ENCODE peak calls at places on chromosome 16, in nine cellular contexts. N is lung, C is endodermal cell, F is osteoblast, Q is cardiac muscle cell, B is uterus, T is tibial nerve, V is spleen, E is GM23248. O is an unnamed sample. For H3K4me1 and H3K9me3, the result is how much of the 10 kb centered on the place peaks cover.

GRCh38 chr16:29678691-29679267 is at the start of gene QPRT:
- DNase-seq in N (no peak), C (peak), F (peak), Q (peak), B (peak), T (no peak), V (no peak), E (no peak), O (no peak)

GRCh38 chr16:77183137-77183536 is 7.9 kb upstream of the MON1B start:
- DNase-seq in N (no peak), C (no peak), F (no peak), Q (no peak), B (no peak), T (no peak), V (no peak), E (no peak), O (no peak)

GRCh38 chr16:66881014-66881417 is 701 bp downstream of the PDP2 start:
- DNase-seq in N (no peak), C (no peak), F (peak), Q (no peak), B (no peak), T (no peak), V (no peak), E (peak), O (no peak)

GRCh38 chr16:21684199-21684598 is 20.4 kb downstream of the OTOA start:
- DNase-seq in N (no peak), C (peak), F (no peak), Q (no peak), B (no peak), T (no peak), V (no peak), E (peak), O (no peak)

GRCh38 chr16:25126820-25127232 is 15.3 kb downstream of the LCMT1 start:
- DNase-seq in N (peak), C (no peak), F (peak), Q (peak), B (peak), T (no peak), V (no peak), E (peak), O (no peak)

GRCh38 chr16:84607694-84608093 is 10.2 kb downstream of the COTL1 start:
- DNase-seq in N (no peak), C (no peak), F (no peak), Q (no peak), B (no peak), T (no peak), V (no peak), E (no peak), O (peak)

GRCh38 chr16:72768611-72769010 is 279.3 kb downstream of the ZFHX3 start:
- DNase-seq in N (no peak), C (no peak), F (no peak), Q (no peak), B (no peak), T (no peak), V (no peak), E (no peak), O (no peak)

GRCh38 chr16:77540656-77541055 is 105.8 kb upstream of the ADAMTS18 start:
- DNase-seq in N (no peak), C (no peak), F (no peak), Q (no peak), B (no peak), T (no peak), V (no peak), E (peak), O (no peak)

GRCh38 chr16:31700530-31701388 is 172.8 kb upstream of the ZNF267 start:
- DNase-seq in N (peak), C (peak), F (peak), Q (peak), B (peak), T (peak), V (peak), E (peak), O (peak)

DNA sequence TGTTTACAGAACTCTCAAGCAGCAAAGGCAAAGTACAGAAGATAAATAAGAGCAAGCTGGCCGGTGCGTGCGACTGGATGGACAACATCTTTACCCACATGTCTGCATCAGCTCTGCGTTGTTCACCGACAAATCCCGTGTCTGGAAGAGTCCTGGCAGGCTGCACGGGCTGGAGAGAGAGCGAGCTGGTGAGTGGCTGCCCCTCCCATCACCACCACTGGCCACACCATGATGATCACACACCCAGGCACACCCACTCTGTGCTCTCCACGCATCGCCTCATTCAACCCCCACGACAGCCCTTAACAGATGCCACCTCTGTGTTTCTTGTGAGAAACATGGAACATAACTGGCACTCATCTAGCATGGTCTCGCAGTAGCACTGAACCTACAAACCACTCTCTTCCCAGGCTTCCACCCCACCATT is 59.2 kb downstream of the ANKRD11 start:
- DNase-seq in N (no peak), C (no peak), F (peak), Q (no peak), B (no peak), T (no peak), V (no peak), E (peak), O (no peak)
- H3K4me1 ChIP-seq in N (under half), C (under half), F (under half), Q (under half), B (under half), T (under half), V (half or more), E (under half), O (half or more)

GRCh38 chr16:57165923-57166322 is 19.9 kb downstream of the PSME3IP1 start:
- DNase-seq in N (no peak), C (no peak), F (no peak), Q (no peak), B (no peak), T (no peak), V (no peak), E (no peak), O (no peak)

GRCh38 chr16:57169327-57169726 is 16.5 kb downstream of the PSME3IP1 start:
- DNase-seq in N (no peak), C (no peak), F (no peak), Q (no peak), B (no peak), T (no peak), V (no peak), E (no peak), O (no peak)

GRCh38 chr16:57167537-57167936 is 18.3 kb downstream of the PSME3IP1 start:
- DNase-seq in N (no peak), C (no peak), F (no peak), Q (peak), B (no peak), T (no peak), V (no peak), E (no peak), O (no peak)

GRCh38 chr16:57166951-57167350 is 18.9 kb downstream of the PSME3IP1 start:
- DNase-seq in N (peak), C (no peak), F (peak), Q (peak), B (no peak), T (no peak), V (no peak), E (peak), O (no peak)

GRCh38 chr16:57167951-57168350 is 17.9 kb downstream of the PSME3IP1 start:
- DNase-seq in N (no peak), C (no peak), F (peak), Q (peak), B (no peak), T (no peak), V (no peak), E (peak), O (no peak)
- H3K27ac ChIP-seq in N (peak), C (no peak), F (no peak), Q (peak), B (no peak), T (no peak), V (no peak), E (no peak), O (no peak)

GRCh38 chr16:35744716-35745115 is 2285.3 kb downstream of the TP53TG3F start:
- DNase-seq in N (no peak), C (no peak), F (peak), Q (no peak), B (no peak), T (no peak), V (no peak), E (no peak), O (no peak)

GRCh38 chr16:35746281-35746962 is 2287.0 kb downstream of the TP53TG3F start:
- DNase-seq in N (peak), C (no peak), F (peak), Q (no peak), B (no peak), T (no peak), V (no peak), E (no peak), O (no peak)

GRCh38 chr16:35746963-35747657 is 2287.7 kb downstream of the TP53TG3F start:
- DNase-seq in N (no peak), C (no peak), F (peak), Q (no peak), B (no peak), T (no peak), V (no peak), E (no peak), O (no peak)

GRCh38 chr16:35745191-35745590 is 2285.8 kb downstream of the TP53TG3F start:
- DNase-seq in N (no peak), C (no peak), F (peak), Q (no peak), B (no peak), T (no peak), V (no peak), E (no peak), O (no peak)

DNA sequence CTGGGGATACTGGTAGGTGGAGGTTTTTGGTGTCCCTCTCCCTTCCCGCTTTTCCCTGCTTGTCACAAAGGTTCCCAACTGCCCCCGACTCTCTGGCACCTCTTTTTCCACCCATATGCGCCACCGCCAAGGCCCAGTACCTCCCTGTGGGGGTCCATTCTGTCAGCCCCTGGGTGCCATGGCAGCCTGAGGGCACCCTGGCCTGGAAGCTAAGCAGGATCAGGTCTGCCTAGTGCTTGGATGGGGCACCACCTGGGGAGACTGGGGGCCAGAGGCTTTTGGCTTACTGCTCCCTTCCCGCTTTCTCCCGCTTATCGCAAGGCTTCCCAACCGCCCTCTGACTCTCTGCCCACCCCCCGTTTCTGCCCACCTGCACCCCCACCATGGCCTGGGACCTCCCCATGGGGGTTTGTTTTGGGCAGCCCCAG is 2286.4 kb downstream of the TP53TG3F start:
- DNase-seq in N (no peak), C (no peak), F (no peak), Q (no peak), B (no peak), T (no peak), V (no peak), E (no peak), O (no peak)
- H3K9me3 ChIP-seq in N (under half), C (under half), F (under half), Q (under half), B (under half), T (under half), V (under half), E (under half), O (under half)

GRCh38 chr16:71552698-71553503 is 24.0 kb downstream of the TAT start:
- DNase-seq in N (no peak), C (peak), F (no peak), Q (no peak), B (no peak), T (no peak), V (no peak), E (no peak), O (no peak)

GRCh38 chr16:71559855-71560254 is 17.0 kb downstream of the TAT start:
- DNase-seq in N (no peak), C (no peak), F (no peak), Q (no peak), B (no peak), T (no peak), V (no peak), E (no peak), O (no peak)

GRCh38 chr16:71557954-71558582 is 18.8 kb downstream of the TAT start:
- DNase-seq in N (no peak), C (no peak), F (no peak), Q (no peak), B (no peak), T (no peak), V (no peak), E (no peak), O (no peak)

GRCh38 chr16:71557299-71557698 is 19.6 kb downstream of the TAT start:
- DNase-seq in N (no peak), C (no peak), F (no peak), Q (no peak), B (no peak), T (no peak), V (no peak), E (no peak), O (no peak)

DNA sequence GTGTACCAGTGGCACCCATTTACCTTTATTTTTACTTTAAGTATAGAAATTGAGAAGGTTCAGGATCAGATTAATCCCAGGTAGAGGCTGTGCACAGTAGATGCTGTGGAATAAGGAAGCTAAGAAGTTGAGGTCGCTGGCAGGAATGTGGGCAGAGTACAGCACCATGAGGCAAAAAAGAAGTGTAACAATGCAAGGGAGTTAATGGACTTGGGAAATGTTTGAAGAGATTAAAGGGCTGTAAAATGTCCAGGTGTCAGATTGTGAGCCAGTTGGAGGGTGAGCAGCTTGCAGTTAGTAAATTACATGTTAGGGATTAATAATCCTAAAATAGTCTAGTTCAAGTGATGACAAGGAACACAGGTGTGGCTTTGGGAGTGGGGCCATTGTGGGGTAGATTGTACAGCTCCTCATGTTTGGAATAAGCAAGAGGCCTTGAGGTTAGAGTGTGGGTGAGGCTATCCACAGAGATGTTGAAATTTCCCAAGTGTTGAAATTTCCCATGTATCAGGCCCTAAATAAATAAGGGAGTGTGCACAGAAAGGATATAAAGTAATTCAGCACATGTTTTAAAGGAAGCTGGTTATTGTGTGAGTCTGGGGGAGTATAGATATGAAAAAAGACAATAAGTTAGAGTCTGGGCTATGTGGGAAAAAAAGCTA is 21.5 kb downstream of the TAT start:
- DNase-seq in N (peak), C (no peak), F (no peak), Q (no peak), B (no peak), T (no peak), V (no peak), E (no peak), O (no peak)
- H3K4me1 ChIP-seq in N (under half), C (under half), F (under half), Q (under half), B (under half), T (under half), V (under half), E (under half), O (under half)

GRCh38 chr16:53900678-53901077 is 196.7 kb downstream of the FTO start:
- DNase-seq in N (no peak), C (no peak), F (no peak), Q (no peak), B (no peak), T (no peak), V (no peak), E (no peak), O (no peak)

GRCh38 chr16:53896711-53897110 is 192.8 kb downstream of the FTO start:
- DNase-seq in N (no peak), C (no peak), F (no peak), Q (no peak), B (no peak), T (no peak), V (no peak), E (no peak), O (no peak)

GRCh38 chr16:53898993-53899392 is 195.0 kb downstream of the FTO start:
- DNase-seq in N (no peak), C (no peak), F (no peak), Q (no peak), B (no peak), T (no peak), V (no peak), E (peak), O (no peak)

GRCh38 chr16:53901396-53901795 is 197.4 kb downstream of the FTO start:
- DNase-seq in N (no peak), C (no peak), F (no peak), Q (no peak), B (no peak), T (no peak), V (no peak), E (no peak), O (no peak)

DNA sequence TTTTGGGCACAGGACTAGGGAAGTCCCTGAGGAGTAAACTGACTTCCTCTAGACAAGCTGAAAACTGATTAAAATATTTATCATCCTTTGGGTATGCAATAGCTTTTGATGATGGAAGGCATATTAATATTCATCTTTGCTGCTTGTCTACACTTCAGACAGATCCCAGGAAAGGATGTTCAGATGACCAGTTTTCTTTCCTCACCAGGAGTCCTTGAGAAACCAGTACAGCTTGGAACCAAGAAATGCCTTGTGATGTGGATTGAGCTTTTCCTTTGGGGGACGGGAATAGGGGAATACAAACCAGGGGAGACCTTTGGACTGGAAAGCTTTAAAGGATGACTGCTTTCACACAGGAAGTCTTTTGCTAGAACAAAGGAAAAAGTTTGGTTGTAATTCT is 195.5 kb downstream of the FTO start:
- DNase-seq in N (no peak), C (no peak), F (no peak), Q (no peak), B (no peak), T (no peak), V (no peak), E (peak), O (no peak)
- H3K27ac ChIP-seq in N (no peak), C (no peak), F (no peak), Q (no peak), B (no peak), T (no peak), V (no peak), E (no peak), O (no peak)

O was measured in gastrocnemius medialis.